ENCODE peak calls at places on chromosomes 5 and 9, in ten cellular contexts. G, A, R, Y, B, X, K, C, D and W are unnamed samples.
A peak's percentile ranks its signal among the peaks of the same experiment; 100 is the strongest.

GRCh38 chr9:92917176-92917800 is 30.0 kb upstream of the FGD3 start:
- DNase-seq in A (no peak), Y (no peak), K (no peak), D (no peak), B (no peak), C (no peak), R (no peak), X (no peak), G (no peak), W (no peak)

GRCh38 chr9:76423216-76424177 is 29.3 kb upstream of the RFK start:
- DNase-seq in X (no peak), K (no peak), C (no peak), R (no peak), A (no peak), B (no peak), Y (no peak), D (peak; percentile 27), G (no peak), W (no peak)

GRCh38 chr5:159094745-159095144 is 5.0 kb downstream of the EBF1 start:
- DNase-seq in B (peak; percentile 94), A (no peak), Y (peak; percentile 87), G (peak; percentile 35), D (peak; percentile 76), X (peak; percentile 26), C (no peak), R (peak; percentile 73), K (peak; percentile 94), W (no peak)

GRCh38 chr9:4555251-4555650 is 65.0 kb downstream of the SLC1A1 start:
- DNase-seq in Y (no peak), G (peak; percentile 5), K (no peak), D (no peak), B (peak; percentile 34), X (peak; percentile 69), A (no peak), R (peak; percentile 17), C (no peak), W (no peak)

GRCh38 chr5:56102885-56103284 is 108.1 kb upstream of the IL6ST start:
- DNase-seq in R (no peak), B (no peak), G (no peak), K (no peak), Y (no peak), A (no peak), C (no peak), D (no peak), X (peak; percentile 51), W (no peak)

GRCh38 chr5:111975133-111975532 is 218.1 kb upstream of the NREP start:
- DNase-seq in G (no peak), D (no peak), R (no peak), B (peak; percentile 50), K (no peak), Y (no peak), X (no peak), C (no peak), A (no peak), W (no peak)

GRCh38 chr5:169511708-169512107 is 71.9 kb upstream of the SPDL1 start:
- DNase-seq in R (no peak), X (no peak), C (no peak), D (no peak), G (no peak), K (no peak), Y (no peak), B (no peak), A (no peak), W (no peak)

GRCh38 chr5:172335721-172336120 is 52.2 kb upstream of the UBTD2 start:
- DNase-seq in A (no peak), R (no peak), K (no peak), C (no peak), G (no peak), D (no peak), X (no peak), B (no peak), Y (no peak), W (no peak)